ENCODE peak calls at places on chromosome 20, in six cellular contexts. O is HS-5, B is H4, E is heart left ventricle, I is GM20000, W is neural progenitor cell. Q is an unnamed sample.

GRCh38 chr20:1943267-1944002 is 48.2 kb downstream of the SIRPA start:
- DNase-seq in O (no peak), B (no peak), E (peak; percentile 54), I (no peak), W (no peak), Q (no peak)

GRCh38 chr20:62892348-62893304 is 31.0 kb upstream of the TCFL5 start:
- DNase-seq in O (no peak), B (no peak), E (no peak), I (no peak), W (no peak), Q (no peak)

GRCh38 chr20:21704408-21705385 is 767 bp upstream of the PAX1 start:
- DNase-seq in O (no peak), B (no peak), E (no peak), I (no peak), W (peak; percentile 35), Q (no peak)

GRCh38 chr20:34222208-34222607 is 19.0 kb upstream of the ASIP start:
- DNase-seq in O (peak; percentile 79), B (peak; percentile 89), E (no peak), I (no peak), W (no peak), Q (peak; percentile 56)

GRCh38 chr20:6764619-6765018 is 2.9 kb upstream of the BMP2 start:
- DNase-seq in O (no peak), B (no peak), E (no peak), I (no peak), W (no peak), Q (no peak)

GRCh38 chr20:48933017-48933766 is 11.7 kb downstream of the ARFGEF2 start:
- DNase-seq in O (no peak), B (no peak), E (no peak), I (no peak), W (no peak), Q (no peak)

GRCh38 chr20:19785886-19786285 is 27.8 kb downstream of the RIN2 start:
- DNase-seq in O (no peak), B (no peak), E (peak; percentile 50), I (no peak), W (no peak), Q (no peak)

GRCh38 chr20:45893831-45894230 is 2.7 kb downstream of the CTSA start:
- DNase-seq in O (no peak), B (no peak), E (no peak), I (no peak), W (no peak), Q (no peak)

GRCh38 chr20:47502801-47503239 is 1.1 kb downstream of the NCOA3 start:
- DNase-seq in O (peak; percentile 77), B (peak; percentile 35), E (no peak), I (no peak), W (peak; percentile 34), Q (peak; percentile 49)

GRCh38 chr20:7772376-7772775 is 167.9 kb downstream of the HAO1 start:
- DNase-seq in O (no peak), B (no peak), E (no peak), I (no peak), W (no peak), Q (no peak)

GRCh38 chr20:24629668-24630067 is 160.2 kb downstream of the SYNDIG1 start:
- DNase-seq in O (no peak), B (peak; percentile 48), E (no peak), I (no peak), W (no peak), Q (no peak)

GRCh38 chr20:45114465-45115385 is at the start of gene WFDC5:
- DNase-seq in O (no peak), B (no peak), E (no peak), I (peak; percentile 17), W (no peak), Q (peak; percentile 24)